ENCODE peak calls at places on chromosomes 6 and 20, in eight cellular contexts. Y, E, F, Q, J, X, V and T are unnamed samples.

GRCh38 chr20:59850018-59850641 is 83.3 kb downstream of the SYCP2 start:
- DNase-seq in Y (no peak), E (no peak), F (peak; percentile 54), Q (peak; percentile 69), J (no peak), X (no peak), V (no peak), T (no peak)

GRCh38 chr6:134176283-134176975 is 124.0 kb upstream of the SLC2A12 start:
- DNase-seq in Y (peak; percentile 42), E (peak; percentile 30), F (peak; percentile 55), Q (peak; percentile 63), J (peak; percentile 77), X (peak; percentile 62), V (no peak), T (no peak)

GRCh38 chr20:47740225-47741184 is 44.8 kb downstream of the SULF2 start:
- DNase-seq in Y (no peak), E (no peak), F (no peak), Q (no peak), J (no peak), X (peak; percentile 44), V (no peak), T (no peak)

GRCh38 chr6:11763460-11764249 is 14.9 kb downstream of the ADTRP start:
- DNase-seq in Y (no peak), E (no peak), F (no peak), Q (no peak), J (no peak), X (no peak), V (no peak), T (no peak)

GRCh38 chr6:152636675-152637421 is at the start of gene SYNE1:
- DNase-seq in Y (no peak), E (peak; percentile 19), F (peak; percentile 65), Q (peak; percentile 42), J (peak; percentile 48), X (peak; percentile 54), V (no peak), T (no peak)

GRCh38 chr6:144379356-144379755 is 94.2 kb downstream of the UTRN start:
- DNase-seq in Y (no peak), E (no peak), F (peak; percentile 61), Q (no peak), J (no peak), X (no peak), V (peak; percentile 10), T (no peak)

GRCh38 chr6:116268589-116269293 is 11.0 kb downstream of the TSPYL1 start:
- DNase-seq in Y (no peak), E (no peak), F (peak; percentile 88), Q (peak; percentile 78), J (no peak), X (no peak), V (peak; percentile 65), T (no peak)

GRCh38 chr6:74320076-74320475 is 624.1 kb downstream of the CD109 start:
- DNase-seq in Y (no peak), E (no peak), F (no peak), Q (no peak), J (no peak), X (no peak), V (no peak), T (no peak)

GRCh38 chr6:169162249-169162967 is 91.2 kb downstream of the THBS2 start:
- DNase-seq in Y (no peak), E (no peak), F (no peak), Q (no peak), J (no peak), X (no peak), V (no peak), T (no peak)

GRCh38 chr6:166008441-166009369 is 158.9 kb downstream of the TBXT start:
- DNase-seq in Y (peak; percentile 86), E (peak; percentile 26), F (peak; percentile 58), Q (peak; percentile 59), J (no peak), X (no peak), V (no peak), T (peak; percentile 87)

GRCh38 chr20:56554869-56555268 is 21.8 kb downstream of the FAM209B start:
- DNase-seq in Y (peak; percentile 33), E (no peak), F (peak; percentile 97), Q (peak; percentile 75), J (no peak), X (no peak), V (peak; percentile 81), T (no peak)
- TF ChIP-seq CTCF in Y (no peak), E (no peak), F (peak; percentile 5), Q (no peak), J (no peak), X (peak; percentile 44), V (peak; percentile 8), T (no peak)

GRCh38 chr6:131803007-131803769 is 4.6 kb upstream of the ENPP1 start:
- DNase-seq in Y (no peak), E (no peak), F (no peak), Q (no peak), J (no peak), X (no peak), V (no peak), T (no peak)

GRCh38 chr6:131808460-131809269 is 845 bp downstream of the ENPP1 start:
- DNase-seq in Y (no peak), E (no peak), F (peak; percentile 17), Q (no peak), J (no peak), X (no peak), V (no peak), T (no peak)

GRCh38 chr6:131807321-131807643 is 538 bp upstream of the ENPP1 start:
- DNase-seq in Y (no peak), E (no peak), F (no peak), Q (no peak), J (no peak), X (no peak), V (no peak), T (no peak)

GRCh38 chr6:131811510-131811909 is 3.7 kb downstream of the ENPP1 start:
- DNase-seq in Y (no peak), E (no peak), F (no peak), Q (no peak), J (no peak), X (no peak), V (no peak), T (no peak)

DNA sequence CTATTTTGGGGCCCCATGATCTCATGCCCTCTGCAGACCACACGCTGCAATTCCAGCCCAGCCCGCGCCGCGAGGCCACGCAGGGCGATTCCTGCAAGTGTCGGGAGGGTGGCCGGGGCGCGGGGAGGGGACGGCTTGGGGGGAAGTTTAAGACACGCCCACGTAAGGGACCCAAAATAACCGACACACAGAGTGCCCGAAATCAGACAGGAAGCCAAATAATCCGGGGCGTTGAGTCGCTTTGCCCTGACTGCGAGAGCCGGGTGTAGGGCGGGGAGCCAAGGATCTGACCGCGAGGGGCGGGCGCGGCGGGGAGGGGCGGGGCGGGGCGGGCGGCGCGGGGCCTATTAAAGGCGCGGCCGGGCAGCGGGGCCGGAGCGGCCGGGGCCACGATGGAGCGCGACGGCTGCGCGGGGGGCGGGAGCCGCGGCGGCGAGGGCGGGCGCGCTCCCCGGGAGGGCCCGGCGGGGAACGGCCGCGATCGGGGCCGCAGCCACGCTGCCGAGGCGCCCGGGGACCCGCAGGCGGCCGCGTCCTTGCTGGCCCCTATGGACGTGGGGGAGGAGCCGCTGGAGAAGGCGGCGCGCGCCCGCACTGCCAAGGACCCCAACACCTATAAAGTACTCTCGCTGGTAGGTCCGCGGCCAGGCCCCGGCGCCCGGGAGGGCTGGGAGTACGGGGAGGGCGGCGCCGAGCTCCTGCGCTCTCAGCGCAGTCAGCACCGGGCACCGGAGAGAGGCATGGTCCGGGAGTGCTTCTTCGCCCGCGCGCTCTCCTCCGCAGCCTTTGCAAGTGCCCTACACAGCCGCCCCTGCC is at the start of gene ENPP1:
- DNase-seq in Y (peak; percentile 58), E (peak; percentile 61), F (peak; percentile 89), Q (peak; percentile 76), J (peak; percentile 85), X (peak; percentile 80), V (no peak), T (peak; percentile 92)
- TF ChIP-seq CTCF in Y (no peak), E (peak; percentile 44), F (peak; percentile 25), Q (peak; percentile 37), J (peak; percentile 22), X (peak; percentile 53), V (peak; percentile 33), T (peak; percentile 53)

GRCh38 chr6:127791779-127792528 is 108.9 kb downstream of the THEMIS start:
- DNase-seq in Y (no peak), E (no peak), F (no peak), Q (no peak), J (no peak), X (no peak), V (no peak), T (peak; percentile 68)

GRCh38 chr6:127793396-127793795 is 107.5 kb downstream of the THEMIS start:
- DNase-seq in Y (no peak), E (no peak), F (no peak), Q (no peak), J (no peak), X (no peak), V (no peak), T (no peak)

GRCh38 chr6:127792616-127793015 is 108.2 kb downstream of the THEMIS start:
- DNase-seq in Y (no peak), E (no peak), F (no peak), Q (no peak), J (no peak), X (no peak), V (no peak), T (no peak)

GRCh38 chr6:127794405-127794804 is 106.5 kb downstream of the THEMIS start:
- DNase-seq in Y (no peak), E (no peak), F (no peak), Q (no peak), J (no peak), X (no peak), V (no peak), T (no peak)

GRCh38 chr6:127796713-127797112 is 104.1 kb downstream of the THEMIS start:
- DNase-seq in Y (no peak), E (no peak), F (no peak), Q (no peak), J (no peak), X (no peak), V (no peak), T (no peak)
- TF ChIP-seq CTCF in Y (no peak), E (no peak), F (no peak), Q (no peak), J (no peak), X (no peak), V (no peak), T (no peak)

GRCh38 chr6:13847651-13848050 is 33.3 kb upstream of the MCUR1 start:
- DNase-seq in Y (no peak), E (no peak), F (no peak), Q (no peak), J (no peak), X (no peak), V (no peak), T (no peak)

GRCh38 chr6:13851803-13852202 is 37.4 kb upstream of the MCUR1 start:
- DNase-seq in Y (no peak), E (no peak), F (no peak), Q (no peak), J (no peak), X (no peak), V (no peak), T (no peak)

GRCh38 chr6:13848553-13849150 is 34.3 kb upstream of the MCUR1 start:
- DNase-seq in Y (no peak), E (no peak), F (peak; percentile 20), Q (no peak), J (no peak), X (no peak), V (peak; percentile 18), T (no peak)

DNA sequence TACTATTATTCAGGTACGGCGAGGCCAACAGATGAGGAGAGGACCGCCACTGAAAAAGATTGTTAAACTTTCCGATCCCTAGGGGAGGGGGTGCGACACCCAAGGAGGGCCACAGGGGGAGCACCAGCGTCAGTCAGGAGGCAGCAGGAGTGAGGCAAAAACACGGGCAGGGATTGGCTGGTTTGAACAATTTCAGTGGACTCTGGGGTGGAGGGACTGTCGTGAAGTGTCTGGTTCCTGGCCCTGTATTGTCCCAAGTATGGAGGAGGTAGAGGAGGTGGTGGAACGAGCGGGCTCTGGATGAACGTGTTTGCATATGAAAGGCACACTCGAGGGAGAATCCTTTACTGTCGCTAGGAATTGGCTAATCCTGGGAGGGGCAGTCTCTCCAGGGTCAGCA is 32.5 kb upstream of the MCUR1 start:
- DNase-seq in Y (no peak), E (peak; percentile 41), F (no peak), Q (no peak), J (no peak), X (no peak), V (no peak), T (no peak)
- TF ChIP-seq CTCF in Y (no peak), E (no peak), F (no peak), Q (no peak), J (no peak), X (no peak), V (peak; percentile 25), T (peak; percentile 21)